ENCODE peak calls at places on chromosomes 3 and 15, in five cellular contexts. One of them, this sample, is unnamed.

GRCh38 chr15:100542290-100542689 is 13.5 kb upstream of the CERS3 start:
- DNase-seq in NB4: no peak
- DNase-seq in heart left ventricle: no peak
- DNase-seq in OCI-M1: no peak
- DNase-seq in ACHN: no peak
- DNase-seq in this sample: no peak

GRCh38 chr3:164673738-164674137 is 404.6 kb downstream of the SI start:
- DNase-seq in NB4: no peak
- DNase-seq in heart left ventricle: no peak
- DNase-seq in OCI-M1: peak
- DNase-seq in ACHN: no peak
- DNase-seq in this sample: no peak

GRCh38 chr3:57006949-57007419 is 53.5 kb upstream of the SPATA12 start:
- DNase-seq in NB4: no peak
- DNase-seq in heart left ventricle: no peak
- DNase-seq in OCI-M1: peak
- DNase-seq in ACHN: peak
- DNase-seq in this sample: no peak

GRCh38 chr3:32733631-32734229 is 48.7 kb downstream of the CNOT10 start:
- DNase-seq in NB4: peak
- DNase-seq in heart left ventricle: no peak
- DNase-seq in OCI-M1: peak
- DNase-seq in ACHN: peak
- DNase-seq in this sample: peak

GRCh38 chr3:157906627-157907026 is 199.6 kb downstream of the SHOX2 start:
- DNase-seq in NB4: no peak
- DNase-seq in heart left ventricle: no peak
- DNase-seq in OCI-M1: no peak
- DNase-seq in ACHN: peak
- DNase-seq in this sample: no peak

GRCh38 chr3:31290046-31290445 is 242.7 kb upstream of the STT3B start:
- DNase-seq in NB4: no peak
- DNase-seq in heart left ventricle: no peak
- DNase-seq in OCI-M1: no peak
- DNase-seq in ACHN: no peak
- DNase-seq in this sample: no peak

GRCh38 chr3:123351396-123351945 is 97.4 kb downstream of the ADCY5 start:
- DNase-seq in NB4: no peak
- DNase-seq in heart left ventricle: no peak
- DNase-seq in OCI-M1: no peak
- DNase-seq in ACHN: no peak
- DNase-seq in this sample: no peak

GRCh38 chr3:149487598-149488197 is 13.2 kb downstream of the TM4SF4 start:
- DNase-seq in NB4: peak
- DNase-seq in heart left ventricle: no peak
- DNase-seq in OCI-M1: peak
- DNase-seq in ACHN: peak
- DNase-seq in this sample: peak

GRCh38 chr3:114714237-114714636 is 420.4 kb downstream of the TIGIT start:
- DNase-seq in NB4: no peak
- DNase-seq in heart left ventricle: no peak
- DNase-seq in OCI-M1: no peak
- DNase-seq in ACHN: no peak
- DNase-seq in this sample: no peak

GRCh38 chr3:37622999-37623883 is 238.4 kb upstream of the CTDSPL start:
- DNase-seq in NB4: no peak
- DNase-seq in heart left ventricle: no peak
- DNase-seq in OCI-M1: peak
- DNase-seq in ACHN: no peak
- DNase-seq in this sample: no peak

This sample was measured in erythroblast.